ENCODE peak calls at places on chromosomes 3 and 15, in nine cellular contexts. H is tibial nerve, R is iris pigment epithelial cell, V is GM04504, T is NB4, A is H9, Y is cardiac fibroblast, U is ureter, G is HFFc6. E is an unnamed sample.

GRCh38 chr3:122350814-122351418 is 25.9 kb downstream of the CSTA start:
- DNase-seq in Y (peak; percentile 38), R (peak; percentile 80), A (no peak), T (no peak), V (no peak), U (no peak), H (no peak), G (peak; percentile 12), E (no peak)

GRCh38 chr3:64223809-64224570 is 1.3 kb downstream of the PRICKLE2 start:
- DNase-seq in A (no peak), H (no peak), Y (peak; percentile 77), R (no peak), G (peak; percentile 59), T (no peak), U (no peak), V (no peak), E (no peak)

GRCh38 chr3:133374706-133375105 is 25.1 kb upstream of the BFSP2 start:
- DNase-seq in Y (peak; percentile 7), G (no peak), H (no peak), A (peak; percentile 20), T (no peak), U (no peak), R (peak; percentile 9), V (no peak), E (no peak)

GRCh38 chr3:150080058-150080730 is 109.5 kb upstream of the PFN2 start:
- DNase-seq in U (no peak), R (peak; percentile 47), T (no peak), H (no peak), G (no peak), V (no peak), A (no peak), Y (peak; percentile 26), E (no peak)

GRCh38 chr3:27680517-27681246 is 41.4 kb downstream of the EOMES start:
- DNase-seq in R (no peak), A (peak; percentile 69), V (no peak), T (no peak), Y (no peak), U (no peak), H (no peak), G (no peak), E (no peak)

GRCh38 chr3:131630117-131630516 is 127.3 kb upstream of the MRPL3 start:
- DNase-seq in Y (no peak), R (no peak), G (no peak), U (no peak), H (no peak), T (peak; percentile 72), A (no peak), V (no peak), E (no peak)

GRCh38 chr3:124611520-124611919 is 118.7 kb upstream of the UMPS start:
- DNase-seq in R (no peak), G (no peak), V (no peak), Y (no peak), H (no peak), U (no peak), T (no peak), A (no peak), E (no peak)

GRCh38 chr3:186220365-186220764 is 111.5 kb upstream of the ETV5 start:
- DNase-seq in H (no peak), V (no peak), A (no peak), T (no peak), G (no peak), R (no peak), U (no peak), Y (no peak), E (no peak)

GRCh38 chr3:187744169-187745151 is 808 bp downstream of the BCL6 start:
- DNase-seq in V (no peak), H (no peak), A (no peak), T (peak; percentile 46), U (peak; percentile 66), G (no peak), Y (peak; percentile 70), R (peak; percentile 50), E (no peak)

GRCh38 chr3:30597131-30597768 is 9.2 kb upstream of the TGFBR2 start:
- DNase-seq in Y (peak; percentile 86), V (peak; percentile 43), R (peak; percentile 94), G (peak; percentile 67), H (no peak), U (no peak), A (no peak), T (peak; percentile 43), E (no peak)

GRCh38 chr15:77489647-77490046 is 69.0 kb downstream of the HMG20A start:
- DNase-seq in V (no peak), R (no peak), U (no peak), T (no peak), Y (no peak), G (no peak), H (no peak), A (no peak), E (no peak)

GRCh38 chr3:29195055-29195454 is 85.8 kb upstream of the RBMS3 start:
- DNase-seq in R (peak; percentile 86), U (no peak), T (no peak), A (no peak), H (no peak), G (no peak), Y (no peak), V (no peak), E (no peak)

GRCh38 chr15:63833246-63833696 is 477 bp downstream of the HERC1 start:
- DNase-seq in G (peak; percentile 18), R (peak; percentile 50), Y (peak; percentile 48), A (peak; percentile 39), U (no peak), T (peak; percentile 51), V (no peak), H (no peak), E (no peak)

GRCh38 chr3:183513046-183513706 is 42.3 kb downstream of the KLHL6 start:
- DNase-seq in R (no peak), V (no peak), T (peak; percentile 85), G (no peak), U (no peak), H (no peak), Y (no peak), A (no peak), E (no peak)

GRCh38 chr3:179973931-179974361 is 62.8 kb downstream of the PEX5L start:
- DNase-seq in U (no peak), A (peak; percentile 33), R (no peak), T (peak; percentile 49), G (no peak), V (no peak), H (no peak), Y (no peak), E (no peak)

GRCh38 chr3:64120876-64121275 is 97.6 kb upstream of the PSMD6 start:
- DNase-seq in H (no peak), U (no peak), R (no peak), V (no peak), A (no peak), T (no peak), Y (no peak), G (no peak), E (no peak)

GRCh38 chr15:79167776-79168175 is 77.2 kb upstream of the RASGRF1 start:
- DNase-seq in U (peak; percentile 1), G (no peak), Y (no peak), R (no peak), A (no peak), T (peak; percentile 79), V (no peak), H (no peak), E (no peak)

GRCh38 chr3:185176756-185177359 is 24.0 kb upstream of the C3orf70 start:
- DNase-seq in U (no peak), R (peak; percentile 34), T (peak; percentile 63), G (peak; percentile 28), H (peak; percentile 21), V (peak; percentile 12), Y (peak; percentile 60), A (peak; percentile 35), E (no peak)

GRCh38 chr3:118802325-118803095 is 232.1 kb downstream of the IGSF11 start:
- DNase-seq in A (no peak), Y (no peak), U (no peak), G (no peak), H (no peak), V (no peak), R (no peak), T (no peak), E (no peak)

GRCh38 chr3:51082363-51082762 is 302.7 kb upstream of the MANF start:
- DNase-seq in A (no peak), T (no peak), Y (no peak), G (no peak), V (no peak), R (no peak), U (no peak), H (no peak), E (no peak)

GRCh38 chr15:95559875-95560394 is 770.6 kb upstream of the NR2F2 start:
- DNase-seq in R (peak; percentile 97), G (peak; percentile 91), T (peak; percentile 25), A (no peak), V (peak; percentile 81), U (no peak), H (no peak), Y (peak; percentile 87), E (no peak)

GRCh38 chr3:195123196-195123805 is 147.7 kb downstream of the XXYLT1 start:
- DNase-seq in R (no peak), A (peak; percentile 53), Y (no peak), U (no peak), T (no peak), G (no peak), H (no peak), V (peak; percentile 38), E (no peak)

GRCh38 chr3:115839246-115839645 is 215.9 kb downstream of the GAP43 start:
- DNase-seq in U (no peak), H (no peak), G (no peak), T (no peak), R (no peak), A (no peak), Y (no peak), V (no peak), E (no peak)

GRCh38 chr3:63532521-63532920 is 120.0 kb upstream of the SNTN start:
- DNase-seq in R (no peak), T (no peak), U (no peak), Y (no peak), V (no peak), G (no peak), H (no peak), A (no peak), E (no peak)

GRCh38 chr3:73086071-73086494 is 24.6 kb downstream of the EBLN2 start:
- DNase-seq in G (peak; percentile 15), Y (peak; percentile 58), T (peak; percentile 53), R (peak; percentile 33), A (no peak), V (no peak), H (no peak), U (peak; percentile 54), E (no peak)

GRCh38 chr15:85800460-85801123 is 5.9 kb upstream of the KLHL25 start:
- DNase-seq in V (no peak), T (no peak), G (peak; percentile 76), Y (peak; percentile 33), U (peak; percentile 66), R (peak; percentile 63), H (no peak), A (peak; percentile 59), E (peak; percentile 2)

GRCh38 chr3:128335621-128336296 is 130.9 kb downstream of the DNAJB8 start:
- DNase-seq in R (no peak), Y (no peak), V (no peak), A (no peak), T (no peak), G (no peak), H (no peak), U (no peak), E (no peak)

GRCh38 chr3:9172851-9173320 is 76.6 kb downstream of the SRGAP3 start:
- DNase-seq in Y (no peak), T (peak; percentile 31), V (no peak), A (no peak), R (no peak), H (no peak), U (peak; percentile 67), G (no peak), E (no peak)